ENCODE peak calls at places on chromosome 7, in nine cellular contexts. One of them, this sample, is unnamed.

GRCh38 chr7:45663965-45664623 is 89.9 kb downstream of the ADCY1 start:
- DNase-seq in hepatocyte: no peak
- DNase-seq in neural progenitor cell: no peak
- DNase-seq in colonic mucosa: peak
- DNase-seq in esophagus muscularis mucosa: no peak
- DNase-seq in HL-60: no peak
- DNase-seq in endodermal cell: peak
- DNase-seq in caudate nucleus: no peak
- DNase-seq in HepG2: no peak
- DNase-seq in this sample: no peak

GRCh38 chr7:121302214-121302745 is 26.5 kb upstream of the WNT16 start:
- DNase-seq in esophagus muscularis mucosa: no peak
- DNase-seq in caudate nucleus: no peak
- DNase-seq in HL-60: no peak
- DNase-seq in hepatocyte: no peak
- DNase-seq in colonic mucosa: no peak
- DNase-seq in neural progenitor cell: no peak
- DNase-seq in HepG2: no peak
- DNase-seq in endodermal cell: no peak
- DNase-seq in this sample: no peak

GRCh38 chr7:1854521-1855395 is 184.7 kb downstream of the ELFN1 start:
- DNase-seq in HepG2: no peak
- DNase-seq in esophagus muscularis mucosa: no peak
- DNase-seq in neural progenitor cell: peak
- DNase-seq in hepatocyte: no peak
- DNase-seq in endodermal cell: peak
- DNase-seq in colonic mucosa: no peak
- DNase-seq in HL-60: no peak
- DNase-seq in caudate nucleus: no peak
- DNase-seq in this sample: no peak

GRCh38 chr7:133568544-133568943 is 315.7 kb downstream of the EXOC4 start:
- DNase-seq in endodermal cell: no peak
- DNase-seq in caudate nucleus: no peak
- DNase-seq in HepG2: no peak
- DNase-seq in esophagus muscularis mucosa: no peak
- DNase-seq in colonic mucosa: no peak
- DNase-seq in HL-60: no peak
- DNase-seq in hepatocyte: no peak
- DNase-seq in neural progenitor cell: no peak
- DNase-seq in this sample: no peak

GRCh38 chr7:30692438-30692837 is 10.2 kb upstream of the CRHR2 start:
- DNase-seq in HepG2: no peak
- DNase-seq in HL-60: no peak
- DNase-seq in colonic mucosa: no peak
- DNase-seq in neural progenitor cell: no peak
- DNase-seq in hepatocyte: no peak
- DNase-seq in caudate nucleus: no peak
- DNase-seq in esophagus muscularis mucosa: no peak
- DNase-seq in endodermal cell: no peak
- DNase-seq in this sample: no peak

GRCh38 chr7:45400680-45401079 is 173.5 kb upstream of the ADCY1 start:
- DNase-seq in caudate nucleus: no peak
- DNase-seq in HepG2: no peak
- DNase-seq in esophagus muscularis mucosa: peak
- DNase-seq in colonic mucosa: no peak
- DNase-seq in hepatocyte: no peak
- DNase-seq in endodermal cell: no peak
- DNase-seq in neural progenitor cell: no peak
- DNase-seq in HL-60: no peak
- DNase-seq in this sample: no peak

GRCh38 chr7:143514487-143514886 is 36.8 kb downstream of the TAS2R41 start:
- DNase-seq in colonic mucosa: no peak
- DNase-seq in caudate nucleus: no peak
- DNase-seq in HL-60: no peak
- DNase-seq in endodermal cell: no peak
- DNase-seq in esophagus muscularis mucosa: no peak
- DNase-seq in hepatocyte: no peak
- DNase-seq in neural progenitor cell: no peak
- DNase-seq in HepG2: no peak
- DNase-seq in this sample: no peak

GRCh38 chr7:20574784-20575757 is 40.4 kb upstream of the ABCB5 start:
- DNase-seq in hepatocyte: no peak
- DNase-seq in esophagus muscularis mucosa: no peak
- DNase-seq in HL-60: no peak
- DNase-seq in caudate nucleus: no peak
- DNase-seq in colonic mucosa: no peak
- DNase-seq in endodermal cell: no peak
- DNase-seq in HepG2: no peak
- DNase-seq in neural progenitor cell: no peak
- DNase-seq in this sample: no peak

GRCh38 chr7:100400656-100401055 is 27.4 kb downstream of the PILRA start:
- DNase-seq in colonic mucosa: no peak
- DNase-seq in neural progenitor cell: peak
- DNase-seq in HepG2: peak
- DNase-seq in endodermal cell: peak
- DNase-seq in esophagus muscularis mucosa: no peak
- DNase-seq in caudate nucleus: no peak
- DNase-seq in HL-60: no peak
- DNase-seq in hepatocyte: no peak
- DNase-seq in this sample: no peak

GRCh38 chr7:8217200-8218068 is 44.5 kb downstream of the ICA1 start:
- DNase-seq in endodermal cell: no peak
- DNase-seq in colonic mucosa: peak
- DNase-seq in caudate nucleus: no peak
- DNase-seq in neural progenitor cell: peak
- DNase-seq in hepatocyte: peak
- DNase-seq in esophagus muscularis mucosa: no peak
- DNase-seq in HepG2: peak
- DNase-seq in HL-60: peak
- DNase-seq in this sample: no peak

GRCh38 chr7:68185641-68186040 is 1189.0 kb downstream of the TYW1 start:
- DNase-seq in caudate nucleus: no peak
- DNase-seq in endodermal cell: no peak
- DNase-seq in HL-60: no peak
- DNase-seq in esophagus muscularis mucosa: no peak
- DNase-seq in neural progenitor cell: no peak
- DNase-seq in HepG2: no peak
- DNase-seq in hepatocyte: no peak
- DNase-seq in colonic mucosa: no peak
- DNase-seq in this sample: no peak

GRCh38 chr7:55432937-55433784 is 68.0 kb downstream of the LANCL2 start:
- DNase-seq in colonic mucosa: no peak
- DNase-seq in neural progenitor cell: peak
- DNase-seq in HL-60: peak
- DNase-seq in hepatocyte: peak
- DNase-seq in endodermal cell: peak
- DNase-seq in HepG2: peak
- DNase-seq in esophagus muscularis mucosa: no peak
- DNase-seq in caudate nucleus: no peak
- DNase-seq in this sample: no peak

GRCh38 chr7:151552352-151553028 is 32.8 kb upstream of the RHEB start:
- DNase-seq in neural progenitor cell: no peak
- DNase-seq in caudate nucleus: no peak
- DNase-seq in HL-60: no peak
- DNase-seq in colonic mucosa: peak
- DNase-seq in esophagus muscularis mucosa: peak
- DNase-seq in HepG2: no peak
- DNase-seq in endodermal cell: no peak
- DNase-seq in hepatocyte: peak
- DNase-seq in this sample: peak

GRCh38 chr7:91327341-91327740 is 63.1 kb downstream of the FZD1 start:
- DNase-seq in endodermal cell: no peak
- DNase-seq in colonic mucosa: no peak
- DNase-seq in hepatocyte: no peak
- DNase-seq in HL-60: peak
- DNase-seq in caudate nucleus: no peak
- DNase-seq in HepG2: no peak
- DNase-seq in neural progenitor cell: no peak
- DNase-seq in esophagus muscularis mucosa: no peak
- DNase-seq in this sample: no peak

GRCh38 chr7:105799006-105799405 is 77.4 kb downstream of the ATXN7L1 start:
- DNase-seq in esophagus muscularis mucosa: no peak
- DNase-seq in HepG2: no peak
- DNase-seq in HL-60: no peak
- DNase-seq in caudate nucleus: no peak
- DNase-seq in endodermal cell: peak
- DNase-seq in colonic mucosa: no peak
- DNase-seq in neural progenitor cell: peak
- DNase-seq in hepatocyte: no peak
- DNase-seq in this sample: no peak

GRCh38 chr7:144513332-144513731 is 109.8 kb upstream of the NOBOX start:
- DNase-seq in HL-60: peak
- DNase-seq in colonic mucosa: no peak
- DNase-seq in HepG2: no peak
- DNase-seq in neural progenitor cell: peak
- DNase-seq in hepatocyte: peak
- DNase-seq in endodermal cell: no peak
- DNase-seq in caudate nucleus: no peak
- DNase-seq in esophagus muscularis mucosa: no peak
- DNase-seq in this sample: no peak

GRCh38 chr7:4880218-4880617 is 3.3 kb downstream of the RADIL start:
- DNase-seq in neural progenitor cell: no peak
- DNase-seq in caudate nucleus: no peak
- DNase-seq in endodermal cell: no peak
- DNase-seq in esophagus muscularis mucosa: no peak
- DNase-seq in colonic mucosa: no peak
- DNase-seq in HepG2: no peak
- DNase-seq in HL-60: no peak
- DNase-seq in hepatocyte: no peak
- DNase-seq in this sample: no peak

GRCh38 chr7:110944966-110945644 is 145.8 kb upstream of the LRRN3 start:
- DNase-seq in HepG2: no peak
- DNase-seq in esophagus muscularis mucosa: no peak
- DNase-seq in colonic mucosa: no peak
- DNase-seq in caudate nucleus: no peak
- DNase-seq in HL-60: no peak
- DNase-seq in endodermal cell: peak
- DNase-seq in neural progenitor cell: peak
- DNase-seq in hepatocyte: no peak
- DNase-seq in this sample: no peak

GRCh38 chr7:26186364-26187311 is 13.9 kb downstream of the HNRNPA2B1 start:
- DNase-seq in neural progenitor cell: no peak
- DNase-seq in colonic mucosa: no peak
- DNase-seq in endodermal cell: no peak
- DNase-seq in HepG2: no peak
- DNase-seq in hepatocyte: no peak
- DNase-seq in HL-60: no peak
- DNase-seq in caudate nucleus: no peak
- DNase-seq in esophagus muscularis mucosa: no peak
- DNase-seq in this sample: no peak

DNA sequence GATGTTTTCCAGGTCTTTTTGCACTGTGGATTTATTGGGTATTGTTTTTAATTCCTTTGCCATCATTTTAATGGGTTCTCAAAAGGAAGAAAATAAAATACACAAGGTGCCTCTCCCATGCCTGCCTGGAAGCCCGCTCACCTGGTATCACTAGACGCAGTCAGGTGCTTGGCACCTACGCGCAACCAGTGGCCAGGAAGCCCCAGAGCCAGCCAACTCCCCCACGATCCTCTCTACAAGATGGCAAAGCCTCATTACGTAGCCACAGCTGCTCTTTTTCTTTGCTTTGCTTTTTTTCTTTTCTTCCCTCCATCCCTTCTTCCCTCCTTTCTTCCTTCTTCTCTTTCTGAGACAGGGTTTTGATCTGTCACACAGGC is 34.3 kb downstream of the BAIAP2L1 start:
- DNase-seq in colonic mucosa: no peak
- DNase-seq in esophagus muscularis mucosa: no peak
- DNase-seq in HepG2: no peak
- DNase-seq in caudate nucleus: no peak
- DNase-seq in neural progenitor cell: no peak
- DNase-seq in HL-60: no peak
- DNase-seq in hepatocyte: no peak
- DNase-seq in endodermal cell: no peak
- DNase-seq in this sample: no peak
- H3K27ac ChIP-seq in colonic mucosa: peak
- H3K27ac ChIP-seq in esophagus muscularis mucosa: peak
- H3K27ac ChIP-seq in HepG2: no peak
- H3K27ac ChIP-seq in caudate nucleus: no peak
- H3K27ac ChIP-seq in neural progenitor cell: no peak
- H3K27ac ChIP-seq in HL-60: no peak
- H3K27ac ChIP-seq in hepatocyte: no peak
- H3K27ac ChIP-seq in endodermal cell: no peak
- H3K27ac ChIP-seq in this sample: no peak

GRCh38 chr7:139133335-139134139 is 24.0 kb upstream of the ZC3HAV1 start:
- DNase-seq in neural progenitor cell: peak
- DNase-seq in hepatocyte: peak
- DNase-seq in HL-60: peak
- DNase-seq in endodermal cell: peak
- DNase-seq in HepG2: peak
- DNase-seq in caudate nucleus: peak
- DNase-seq in colonic mucosa: peak
- DNase-seq in esophagus muscularis mucosa: peak
- DNase-seq in this sample: peak
- H3K27ac ChIP-seq in neural progenitor cell: no peak
- H3K27ac ChIP-seq in hepatocyte: peak
- H3K27ac ChIP-seq in HL-60: peak
- H3K27ac ChIP-seq in endodermal cell: no peak
- H3K27ac ChIP-seq in HepG2: peak
- H3K27ac ChIP-seq in caudate nucleus: peak
- H3K27ac ChIP-seq in colonic mucosa: peak
- H3K27ac ChIP-seq in esophagus muscularis mucosa: peak
- H3K27ac ChIP-seq in this sample: no peak

DNA sequence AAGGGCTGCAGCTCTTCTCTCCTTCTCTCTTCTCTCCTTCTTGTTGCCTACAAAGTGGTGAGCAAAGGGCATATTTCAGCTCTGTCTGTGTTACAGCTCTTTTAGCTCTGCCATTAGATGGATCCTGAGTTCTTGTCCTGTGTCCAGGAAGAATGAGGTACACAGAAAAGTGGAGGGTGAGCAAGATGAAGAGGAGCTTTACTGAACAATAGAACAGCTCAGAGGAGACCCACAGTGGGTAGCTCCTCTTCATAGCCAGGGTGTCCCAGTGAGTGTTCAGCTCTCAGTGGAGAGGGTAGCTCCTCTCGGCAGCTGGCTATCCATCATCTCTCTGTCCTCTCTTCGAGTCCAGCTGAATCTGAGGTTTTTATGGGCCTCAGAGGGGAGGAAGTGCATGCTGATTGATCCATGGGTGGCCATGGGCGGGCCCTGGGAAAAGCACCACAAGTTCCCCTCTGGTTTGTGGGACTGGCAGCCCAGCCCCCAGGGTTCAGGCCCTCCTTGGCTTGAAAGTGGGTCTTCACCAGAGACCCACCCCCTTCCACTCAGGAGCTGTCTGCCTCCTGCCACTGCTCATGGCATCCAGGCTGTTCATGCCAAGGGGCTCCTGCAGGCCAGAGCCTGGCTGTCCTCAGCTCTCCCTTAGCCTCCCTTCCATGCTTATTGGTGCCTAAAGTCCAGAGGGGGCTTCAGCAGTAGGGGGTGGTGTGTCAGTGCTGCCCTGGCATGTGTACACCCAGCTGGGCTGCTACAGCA is 109.1 kb upstream of the FAM180A start:
- DNase-seq in HepG2: no peak
- DNase-seq in endodermal cell: no peak
- DNase-seq in neural progenitor cell: no peak
- DNase-seq in esophagus muscularis mucosa: peak
- DNase-seq in hepatocyte: no peak
- DNase-seq in colonic mucosa: no peak
- DNase-seq in HL-60: no peak
- DNase-seq in caudate nucleus: no peak
- DNase-seq in this sample: no peak
- H3K27ac ChIP-seq in HepG2: no peak
- H3K27ac ChIP-seq in endodermal cell: no peak
- H3K27ac ChIP-seq in neural progenitor cell: no peak
- H3K27ac ChIP-seq in esophagus muscularis mucosa: no peak
- H3K27ac ChIP-seq in hepatocyte: no peak
- H3K27ac ChIP-seq in colonic mucosa: no peak
- H3K27ac ChIP-seq in HL-60: no peak
- H3K27ac ChIP-seq in caudate nucleus: no peak
- H3K27ac ChIP-seq in this sample: no peak

GRCh38 chr7:131625817-131626372 is 69.5 kb upstream of the PODXL start:
- DNase-seq in HepG2: no peak
- DNase-seq in HL-60: no peak
- DNase-seq in endodermal cell: peak
- DNase-seq in colonic mucosa: no peak
- DNase-seq in caudate nucleus: no peak
- DNase-seq in esophagus muscularis mucosa: no peak
- DNase-seq in neural progenitor cell: peak
- DNase-seq in hepatocyte: peak
- DNase-seq in this sample: no peak
- H3K27ac ChIP-seq in HepG2: no peak
- H3K27ac ChIP-seq in HL-60: no peak
- H3K27ac ChIP-seq in endodermal cell: no peak
- H3K27ac ChIP-seq in colonic mucosa: no peak
- H3K27ac ChIP-seq in caudate nucleus: no peak
- H3K27ac ChIP-seq in esophagus muscularis mucosa: no peak
- H3K27ac ChIP-seq in neural progenitor cell: peak
- H3K27ac ChIP-seq in hepatocyte: peak
- H3K27ac ChIP-seq in this sample: peak